ENCODE peak calls at places on chromosomes 7 and 10, in eight cellular contexts. Y, C, T, F, P, I, X and L are unnamed samples.

GRCh38 chr7:95520136-95520535 is 34.4 kb downstream of the ASB4 start:
- DNase-seq in Y (no peak), C (no peak), T (no peak), F (no peak), P (no peak), I (no peak), X (no peak), L (no peak)

GRCh38 chr10:103693070-103693811 is 162.1 kb downstream of the SH3PXD2A start:
- DNase-seq in Y (no peak), C (peak; percentile 29), T (peak; percentile 60), F (no peak), P (no peak), I (no peak), X (no peak), L (peak; percentile 33)

GRCh38 chr7:43844257-43844656 is 25.1 kb downstream of the MRPS24 start:
- DNase-seq in Y (no peak), C (no peak), T (no peak), F (no peak), P (no peak), I (no peak), X (no peak), L (no peak)

GRCh38 chr7:38373155-38373554 is 99.7 kb upstream of the TARP start:
- DNase-seq in Y (no peak), C (no peak), T (no peak), F (no peak), P (no peak), I (no peak), X (no peak), L (no peak)

GRCh38 chr7:95469850-95470249 is 15.9 kb upstream of the ASB4 start:
- DNase-seq in Y (no peak), C (no peak), T (no peak), F (no peak), P (no peak), I (no peak), X (no peak), L (peak; percentile 45)

GRCh38 chr10:124515244-124515970 is 53.8 kb downstream of the LHPP start:
- DNase-seq in Y (no peak), C (no peak), T (no peak), F (no peak), P (no peak), I (no peak), X (no peak), L (no peak)

GRCh38 chr7:127912901-127913300 is 118.3 kb downstream of the LRRC4 start:
- DNase-seq in Y (no peak), C (no peak), T (no peak), F (no peak), P (no peak), I (no peak), X (no peak), L (no peak)

GRCh38 chr10:4829954-4830353 is 3.9 kb downstream of the AKR1E2 start:
- DNase-seq in Y (no peak), C (no peak), T (no peak), F (no peak), P (no peak), I (no peak), X (no peak), L (no peak)

GRCh38 chr10:61821153-61821552 is 80.3 kb upstream of the ARID5B start:
- DNase-seq in Y (no peak), C (peak; percentile 86), T (no peak), F (no peak), P (no peak), I (peak; percentile 74), X (no peak), L (no peak)

GRCh38 chr7:73885975-73886798 is 25.2 kb downstream of the TMEM270 start:
- DNase-seq in Y (no peak), C (peak; percentile 82), T (no peak), F (peak; percentile 73), P (peak; percentile 64), I (no peak), X (peak; percentile 51), L (peak; percentile 42)

GRCh38 chr10:82866424-82867020 is 991.5 kb downstream of the NRG3 start:
- DNase-seq in Y (no peak), C (peak; percentile 90), T (no peak), F (no peak), P (peak; percentile 0), I (peak; percentile 4), X (peak; percentile 70), L (no peak)

GRCh38 chr10:73229567-73229966 is 17.5 kb downstream of the DNAJC9 start:
- DNase-seq in Y (no peak), C (no peak), T (no peak), F (no peak), P (no peak), I (no peak), X (no peak), L (no peak)

GRCh38 chr10:75379234-75379724 is 22.3 kb downstream of the ZNF503 start:
- DNase-seq in Y (no peak), C (peak; percentile 32), T (no peak), F (no peak), P (no peak), I (no peak), X (no peak), L (no peak)

GRCh38 chr10:37490266-37490665 is 364.9 kb downstream of the ANKRD30A start:
- DNase-seq in Y (no peak), C (no peak), T (no peak), F (no peak), P (no peak), I (no peak), X (no peak), L (no peak)

GRCh38 chr10:37489658-37490003 is 364.2 kb downstream of the ANKRD30A start:
- DNase-seq in Y (no peak), C (no peak), T (no peak), F (no peak), P (no peak), I (no peak), X (no peak), L (no peak)

GRCh38 chr10:37488792-37489657 is 363.6 kb downstream of the ANKRD30A start:
- DNase-seq in Y (no peak), C (no peak), T (no peak), F (no peak), P (no peak), I (peak; percentile 81), X (peak; percentile 31), L (no peak)
- TF ChIP-seq CTCF in Y (no peak), C (no peak), T (no peak), F (no peak), P (no peak), I (no peak), X (no peak), L (no peak)

DNA sequence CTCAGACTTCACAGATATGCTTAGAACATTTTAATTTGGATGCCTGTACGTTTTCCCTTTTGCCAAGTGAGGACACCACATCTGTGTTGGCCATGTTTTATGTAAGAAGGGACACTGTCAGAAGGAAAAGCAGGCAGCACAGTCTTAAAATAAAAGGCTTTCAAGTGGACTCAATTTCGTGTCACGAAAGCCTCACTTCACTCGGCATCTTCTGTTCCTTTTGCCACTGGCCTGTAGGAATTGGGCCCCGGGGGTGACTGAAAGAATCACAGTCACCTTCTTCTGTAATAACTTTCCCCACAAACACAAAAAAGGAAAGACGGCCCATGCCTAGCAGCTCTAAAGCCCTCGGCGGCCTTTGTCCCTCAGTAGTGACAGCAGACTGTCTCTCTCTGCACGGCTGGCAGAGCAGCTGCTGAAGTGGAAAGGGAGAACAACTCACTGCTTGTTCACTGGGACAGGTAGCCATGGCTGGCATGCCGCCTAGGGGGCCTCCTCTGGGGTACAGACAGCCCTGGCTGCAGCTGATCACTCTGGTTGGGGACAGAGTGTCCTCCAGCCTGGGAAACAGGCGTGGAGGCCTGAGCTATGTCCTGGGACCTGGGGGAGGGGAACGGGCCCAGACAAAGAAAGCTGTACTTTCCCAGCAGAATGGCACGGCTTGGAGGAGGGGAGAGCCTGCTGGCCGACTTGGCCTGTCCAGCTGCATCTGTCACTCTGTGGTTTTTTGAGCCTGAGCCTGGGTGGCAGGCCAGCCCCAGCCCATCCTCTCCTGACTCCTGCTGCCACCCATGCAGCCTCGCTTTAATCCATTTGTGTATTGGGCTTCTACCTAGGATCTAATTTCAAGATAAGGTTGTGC is 4.4 kb downstream of the RASSF4 start:
- DNase-seq in Y (no peak), C (peak; percentile 34), T (peak; percentile 89), F (peak; percentile 90), P (no peak), I (no peak), X (no peak), L (no peak)
- TF ChIP-seq CTCF in Y (no peak), C (no peak), T (peak; percentile 17), F (no peak), P (no peak), I (no peak), X (no peak), L (no peak)

GRCh38 chr7:84941291-84941690 is 245.6 kb downstream of the SEMA3D start:
- DNase-seq in Y (no peak), C (no peak), T (no peak), F (no peak), P (no peak), I (no peak), X (peak; percentile 8), L (no peak)

GRCh38 chr7:84946549-84946948 is 240.3 kb downstream of the SEMA3D start:
- DNase-seq in Y (no peak), C (no peak), T (no peak), F (no peak), P (no peak), I (no peak), X (no peak), L (no peak)

GRCh38 chr7:84939442-84939841 is 247.4 kb downstream of the SEMA3D start:
- DNase-seq in Y (no peak), C (no peak), T (no peak), F (no peak), P (no peak), I (no peak), X (no peak), L (no peak)

GRCh38 chr7:84939888-84940287 is 247.0 kb downstream of the SEMA3D start:
- DNase-seq in Y (no peak), C (no peak), T (no peak), F (no peak), P (no peak), I (no peak), X (no peak), L (no peak)

GRCh38 chr7:84941936-84942335 is 244.9 kb downstream of the SEMA3D start:
- DNase-seq in Y (no peak), C (no peak), T (no peak), F (no peak), P (no peak), I (no peak), X (no peak), L (no peak)
- TF ChIP-seq CTCF in Y (no peak), C (no peak), T (no peak), F (no peak), P (no peak), I (no peak), X (no peak), L (no peak)

GRCh38 chr7:75989084-75989725 is 5.2 kb downstream of the TMEM120A start:
- DNase-seq in Y (no peak), C (no peak), T (no peak), F (peak; percentile 75), P (no peak), I (no peak), X (no peak), L (no peak)

GRCh38 chr7:75987805-75988630 is 6.4 kb downstream of the TMEM120A start:
- DNase-seq in Y (no peak), C (no peak), T (no peak), F (no peak), P (no peak), I (no peak), X (no peak), L (no peak)

GRCh38 chr7:75985518-75986146 is 8.8 kb downstream of the TMEM120A start:
- DNase-seq in Y (no peak), C (no peak), T (no peak), F (no peak), P (no peak), I (no peak), X (peak; percentile 31), L (no peak)

GRCh38 chr7:75986147-75986781 is 8.1 kb downstream of the TMEM120A start:
- DNase-seq in Y (no peak), C (no peak), T (no peak), F (no peak), P (no peak), I (no peak), X (no peak), L (no peak)

GRCh38 chr7:75987026-75987804 is 7.2 kb downstream of the TMEM120A start:
- DNase-seq in Y (no peak), C (no peak), T (no peak), F (no peak), P (no peak), I (no peak), X (no peak), L (no peak)
- TF ChIP-seq CTCF in Y (no peak), C (no peak), T (no peak), F (no peak), P (no peak), I (no peak), X (no peak), L (no peak)